ENCODE peak calls at places on chromosomes 4 and X, in eight cellular contexts. W is endodermal cell, R is fibroblast of mammary gland, G is Calu3, Q is omental fat pad, J is A549, F is activated B cell treated with CpG ODN at 0.5 μM for 24 hours, L is cardiac fibroblast. I is an unnamed sample.

GRCh38 chr4:169311643-169312365 is 41.0 kb upstream of the SH3RF1 start:
- DNase-seq in W (peak), R (peak), G (peak), Q (no peak), J (peak), F (no peak), L (peak), I (no peak)

GRCh38 chr4:81740492-81740891 is 268.8 kb upstream of the RASGEF1B start:
- DNase-seq in W (no peak), R (no peak), G (no peak), Q (no peak), J (no peak), F (no peak), L (no peak), I (no peak)

GRCh38 chrX:148466292-148466691 is 34.1 kb upstream of the AFF2 start:
- DNase-seq in W (no peak), R (peak), G (no peak), Q (no peak), J (no peak), F (no peak), L (no peak), I (no peak)

GRCh38 chrX:34658316-34658715 is 1.2 kb upstream of the TMEM47 start:
- DNase-seq in W (no peak), R (peak), G (no peak), Q (no peak), J (no peak), F (no peak), L (peak), I (no peak)

GRCh38 chr4:96093057-96093456 is 253.2 kb downstream of the PDHA2 start:
- DNase-seq in W (no peak), R (no peak), G (no peak), Q (no peak), J (no peak), F (no peak), L (peak), I (no peak)

GRCh38 chr4:42152507-42153504 is at the start of gene BEND4:
- DNase-seq in W (peak), R (peak), G (no peak), Q (no peak), J (no peak), F (no peak), L (no peak), I (no peak)

GRCh38 chr4:2787230-2788100 is 5.4 kb upstream of the SH3BP2 start:
- DNase-seq in W (peak), R (no peak), G (no peak), Q (no peak), J (no peak), F (peak), L (no peak), I (peak)

GRCh38 chrX:136754641-136755040 is 26.1 kb downstream of the ARHGEF6 start:
- DNase-seq in W (peak), R (no peak), G (no peak), Q (no peak), J (no peak), F (no peak), L (no peak), I (peak)

GRCh38 chr4:100483796-100484195 is 34.0 kb downstream of the EMCN start:
- DNase-seq in W (no peak), R (no peak), G (no peak), Q (no peak), J (no peak), F (no peak), L (no peak), I (no peak)

GRCh38 chrX:7606253-7606652 is 236.7 kb upstream of the VCX start:
- DNase-seq in W (no peak), R (no peak), G (no peak), Q (no peak), J (no peak), F (no peak), L (no peak), I (no peak)

GRCh38 chrX:118211891-118212816 is 95.5 kb upstream of the KLHL13 start:
- DNase-seq in W (no peak), R (no peak), G (no peak), Q (no peak), J (no peak), F (no peak), L (no peak), I (no peak)

GRCh38 chr4:36038521-36038920 is 205.8 kb downstream of the ARAP2 start:
- DNase-seq in W (no peak), R (no peak), G (no peak), Q (no peak), J (no peak), F (no peak), L (no peak), I (no peak)

GRCh38 chr4:172726001-172726423 is 442.6 kb upstream of the GALNT7 start:
- DNase-seq in W (peak), R (no peak), G (peak), Q (no peak), J (peak), F (no peak), L (no peak), I (no peak)

GRCh38 chrX:21813612-21814368 is 25.6 kb upstream of the MBTPS2 start:
- DNase-seq in W (peak), R (no peak), G (no peak), Q (no peak), J (no peak), F (no peak), L (no peak), I (no peak)

GRCh38 chrX:53288173-53288572 is 6.8 kb upstream of the IQSEC2 start:
- DNase-seq in W (peak), R (no peak), G (no peak), Q (no peak), J (no peak), F (no peak), L (no peak), I (peak)

GRCh38 chrX:14936561-14936960 is 63.3 kb downstream of the MOSPD2 start:
- DNase-seq in W (no peak), R (peak), G (peak), Q (no peak), J (peak), F (no peak), L (peak), I (no peak)

GRCh38 chr4:113945906-113946305 is 33.5 kb downstream of the ARSJ start:
- DNase-seq in W (no peak), R (peak), G (no peak), Q (no peak), J (no peak), F (no peak), L (peak), I (no peak)

GRCh38 chr4:78951862-78952472 is 12.7 kb upstream of the PAQR3 start:
- DNase-seq in W (no peak), R (peak), G (peak), Q (no peak), J (peak), F (no peak), L (peak), I (no peak)

GRCh38 chr4:177182156-177182555 is 127.5 kb upstream of the NEIL3 start:
- DNase-seq in W (no peak), R (peak), G (no peak), Q (no peak), J (no peak), F (no peak), L (peak), I (no peak)

GRCh38 chr4:36323801-36324419 is 42.5 kb downstream of the DTHD1 start:
- DNase-seq in W (no peak), R (no peak), G (no peak), Q (no peak), J (no peak), F (no peak), L (no peak), I (no peak)

GRCh38 chrX:91434351-91435168 is at the start of gene PABPC5:
- DNase-seq in W (peak), R (peak), G (no peak), Q (peak), J (no peak), F (no peak), L (peak), I (peak)

GRCh38 chrX:150983526-150984163 is 510 bp downstream of the HMGB3 start:
- DNase-seq in W (no peak), R (no peak), G (peak), Q (no peak), J (no peak), F (no peak), L (no peak), I (no peak)

GRCh38 chr4:83503974-83504373 is 19.1 kb upstream of the ABRAXAS1 start:
- DNase-seq in W (no peak), R (no peak), G (no peak), Q (no peak), J (no peak), F (no peak), L (no peak), I (no peak)

GRCh38 chrX:23317799-23318724 is 16.6 kb upstream of the PTCHD1 start:
- DNase-seq in W (peak), R (peak), G (peak), Q (no peak), J (peak), F (no peak), L (peak), I (no peak)

GRCh38 chr4:113907559-113907958 is 71.9 kb downstream of the ARSJ start:
- DNase-seq in W (no peak), R (no peak), G (no peak), Q (no peak), J (no peak), F (no peak), L (no peak), I (no peak)

GRCh38 chrX:145817299-145817665 is 347 bp upstream of the SLITRK2 start:
- DNase-seq in W (peak), R (peak), G (no peak), Q (no peak), J (no peak), F (no peak), L (no peak), I (no peak)

GRCh38 chr4:165864228-165864627 is 8.8 kb upstream of the TLL1 start:
- DNase-seq in W (no peak), R (no peak), G (no peak), Q (no peak), J (no peak), F (no peak), L (peak), I (no peak)

GRCh38 chr4:152460488-152460887 is 75.4 kb downstream of the FBXW7 start:
- DNase-seq in W (no peak), R (peak), G (peak), Q (no peak), J (no peak), F (no peak), L (peak), I (no peak)

GRCh38 chr4:157172011-157172410 is 48.5 kb upstream of the GRIA2 start:
- DNase-seq in W (no peak), R (peak), G (no peak), Q (no peak), J (no peak), F (no peak), L (peak), I (no peak)

GRCh38 chrX:139750390-139750789 is 42.4 kb upstream of the MCF2 start:
- DNase-seq in W (no peak), R (peak), G (no peak), Q (no peak), J (no peak), F (no peak), L (no peak), I (no peak)

GRCh38 chr4:127528302-127528701 is 104.5 kb upstream of the INTU start:
- DNase-seq in W (no peak), R (no peak), G (no peak), Q (no peak), J (no peak), F (no peak), L (no peak), I (no peak)

DNA sequence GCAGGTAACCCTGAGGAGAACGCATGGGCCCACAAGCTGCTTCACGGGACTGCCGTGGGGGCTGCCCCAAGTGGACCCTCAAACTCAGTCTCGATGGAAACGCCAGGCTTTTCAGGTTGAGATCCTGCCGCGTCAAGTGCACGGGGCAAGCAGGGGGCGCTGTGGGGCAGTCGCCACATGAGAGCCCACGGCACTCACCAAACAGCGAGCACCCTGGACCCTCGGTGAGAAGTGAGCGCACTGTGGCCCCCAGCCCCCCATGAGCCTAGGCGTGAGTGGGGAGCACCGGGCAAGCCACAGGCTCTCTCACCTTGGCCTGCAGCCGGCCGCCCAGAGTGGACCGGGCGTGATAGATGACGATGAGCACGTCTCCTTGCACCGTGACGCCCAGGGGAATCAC is 50.9 kb upstream of the CPLX1 start:
- DNase-seq in W (peak), R (no peak), G (no peak), Q (no peak), J (no peak), F (no peak), L (no peak), I (no peak)
- TF ChIP-seq CTCF in W (peak), R (peak), G (no peak), Q (no peak), J (no peak), F (no peak), L (peak), I (no peak)

GRCh38 chrX:39442332-39442731 is 641.1 kb downstream of the MID1IP1 start:
- DNase-seq in W (no peak), R (no peak), G (no peak), Q (no peak), J (no peak), F (no peak), L (no peak), I (no peak)

GRCh38 chrX:39449352-39449751 is 648.1 kb downstream of the MID1IP1 start:
- DNase-seq in W (no peak), R (no peak), G (no peak), Q (no peak), J (no peak), F (no peak), L (no peak), I (no peak)

GRCh38 chrX:39440734-39441305 is 639.6 kb downstream of the MID1IP1 start:
- DNase-seq in W (no peak), R (no peak), G (no peak), Q (no peak), J (no peak), F (no peak), L (no peak), I (no peak)

GRCh38 chrX:39443240-39443639 is 642.0 kb downstream of the MID1IP1 start:
- DNase-seq in W (no peak), R (no peak), G (no peak), Q (no peak), J (no peak), F (no peak), L (no peak), I (no peak)

GRCh38 chrX:39445336-39445735 is 644.1 kb downstream of the MID1IP1 start:
- DNase-seq in W (peak), R (no peak), G (peak), Q (peak), J (no peak), F (no peak), L (no peak), I (no peak)
- TF ChIP-seq CTCF in W (peak), R (peak), G (no peak), Q (no peak), J (no peak), F (no peak), L (no peak), I (peak)

GRCh38 chr4:125762537-125762936 is 447.8 kb downstream of the FAT4 start:
- DNase-seq in W (no peak), R (peak), G (no peak), Q (no peak), J (no peak), F (no peak), L (peak), I (no peak)
- TF ChIP-seq CTCF in W (peak), R (peak), G (no peak), Q (no peak), J (peak), F (no peak), L (peak), I (no peak)

DNA sequence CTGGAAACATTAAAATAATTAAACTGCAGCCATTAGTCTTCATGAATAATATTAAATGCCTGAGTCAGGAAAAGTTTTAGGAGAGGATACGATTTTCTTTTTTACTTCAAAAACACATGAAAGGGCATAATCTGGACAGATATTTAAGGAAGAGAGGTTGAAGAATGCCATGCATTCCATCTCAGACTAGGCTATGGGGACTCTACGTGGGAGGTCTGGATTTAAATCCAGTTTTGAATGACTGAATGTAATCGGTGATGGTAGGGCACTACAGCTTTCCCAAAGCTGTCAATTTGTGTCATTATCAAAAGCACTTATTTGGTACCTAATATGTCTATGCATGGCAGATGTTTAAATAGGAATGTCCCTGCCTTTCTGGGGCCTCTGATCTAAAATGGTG is 59.3 kb upstream of the RPL34 start:
- DNase-seq in W (no peak), R (no peak), G (no peak), Q (no peak), J (no peak), F (no peak), L (peak), I (no peak)
- TF ChIP-seq CTCF in W (no peak), R (no peak), G (no peak), Q (no peak), J (no peak), F (no peak), L (no peak), I (no peak)

GRCh38 chrX:25548806-25549205 is 533.0 kb upstream of the ARX start:
- DNase-seq in W (no peak), R (peak), G (no peak), Q (no peak), J (no peak), F (no peak), L (peak), I (no peak)

GRCh38 chrX:25544641-25545040 is 528.9 kb upstream of the ARX start:
- DNase-seq in W (no peak), R (peak), G (no peak), Q (no peak), J (no peak), F (no peak), L (peak), I (no peak)
- TF ChIP-seq CTCF in W (no peak), R (no peak), G (no peak), Q (no peak), J (no peak), F (no peak), L (no peak), I (no peak)

GRCh38 chr4:8108991-8109390 is 49.6 kb downstream of the ABLIM2 start:
- DNase-seq in W (no peak), R (no peak), G (no peak), Q (no peak), J (no peak), F (no peak), L (no peak), I (no peak)

GRCh38 chr4:8112036-8112576 is 46.5 kb downstream of the ABLIM2 start:
- DNase-seq in W (peak), R (no peak), G (no peak), Q (no peak), J (no peak), F (no peak), L (no peak), I (no peak)

GRCh38 chr4:8109406-8110065 is 49.1 kb downstream of the ABLIM2 start:
- DNase-seq in W (no peak), R (no peak), G (no peak), Q (no peak), J (no peak), F (no peak), L (no peak), I (no peak)

GRCh38 chr4:8108261-8108660 is 50.4 kb downstream of the ABLIM2 start:
- DNase-seq in W (no peak), R (no peak), G (peak), Q (no peak), J (no peak), F (no peak), L (no peak), I (no peak)

DNA sequence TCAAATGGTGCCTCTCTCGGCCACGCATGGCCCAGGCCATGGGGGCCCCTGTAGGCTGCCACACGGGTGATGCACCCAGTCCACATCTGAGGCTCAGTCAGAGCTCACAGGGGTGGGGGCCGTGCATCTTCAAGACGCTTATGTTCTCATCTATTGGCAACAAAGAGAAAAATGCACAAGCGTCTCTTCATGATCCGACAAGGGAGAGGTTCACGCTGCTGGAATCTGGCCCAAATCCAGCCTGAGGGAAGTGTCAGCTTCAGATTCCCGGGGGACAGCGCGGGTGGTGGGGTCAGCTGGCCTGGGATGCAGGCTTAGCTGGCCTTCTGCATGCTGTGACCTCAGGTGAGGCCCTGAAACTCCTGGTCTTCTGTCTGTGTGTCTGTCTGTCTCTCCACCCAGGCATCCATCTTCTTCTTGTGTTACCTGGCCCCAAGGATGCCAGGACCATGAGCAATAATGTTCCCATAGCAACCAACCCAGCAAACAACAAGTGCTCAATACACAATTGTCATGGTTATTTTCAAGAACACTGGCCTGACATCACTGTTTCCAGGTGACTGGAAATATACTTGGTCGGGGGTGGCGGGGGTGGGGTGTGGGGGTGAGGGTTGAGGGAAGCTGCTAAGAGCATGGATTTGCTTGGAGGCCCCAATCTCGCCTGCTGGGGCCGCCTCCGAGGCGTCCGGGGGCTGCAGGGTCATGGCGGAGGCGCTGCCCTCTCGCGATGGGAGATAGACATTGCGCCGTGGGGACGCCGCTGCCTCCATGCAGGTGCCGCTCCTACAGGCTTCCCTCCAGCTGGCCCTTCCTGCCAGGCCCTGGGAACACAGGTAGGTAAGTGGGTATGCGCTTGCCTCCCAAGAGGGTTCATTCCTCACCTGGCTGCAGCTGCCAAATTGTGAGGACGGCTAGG is 48.3 kb downstream of the ABLIM2 start:
- DNase-seq in W (peak), R (no peak), G (peak), Q (no peak), J (no peak), F (no peak), L (peak), I (no peak)
- TF ChIP-seq CTCF in W (peak), R (no peak), G (no peak), Q (no peak), J (no peak), F (no peak), L (peak), I (no peak)

I was measured in heart right ventricle.